ENCODE peak calls at places on chromosomes 13 and 19, in nine cellular contexts. F is tibial artery; M is neural progenitor cell; W is testis; C is mucosa of descending colon; R is endodermal cell; K is CD8-positive, alpha-beta memory T cell; L is sigmoid colon; U is mesendoderm. G is an unnamed sample. For H3K4me1, the result is how much of the 10 kb centered on the place peaks cover.

GRCh38 chr19:19551862-19552192 is 13.8 kb downstream of the CILP2 start:
- DNase-seq in F (no peak), C (no peak), U (no peak), M (no peak), K (no peak), R (no peak), W (no peak), L (no peak), G (no peak)

GRCh38 chr13:102402292-102402691 is 444 bp upstream of the FGF14 start:
- DNase-seq in U (peak), R (peak), C (no peak), M (peak), K (no peak), F (peak), L (peak), W (peak), G (no peak)

GRCh38 chr19:6433663-6434062 is at the start of gene SLC25A41:
- DNase-seq in U (no peak), R (no peak), M (no peak), F (no peak), C (no peak), W (no peak), L (no peak), K (no peak), G (no peak)

GRCh38 chr13:99434258-99434788 is 66.9 kb upstream of the TM9SF2 start:
- DNase-seq in K (peak), L (no peak), R (peak), C (peak), F (no peak), W (no peak), M (no peak), U (peak), G (no peak)

GRCh38 chr19:13207237-13208130 is 57.3 kb downstream of the IER2 start:
- DNase-seq in R (peak), C (peak), K (no peak), L (peak), M (peak), F (no peak), U (no peak), W (peak), G (no peak)

GRCh38 chr19:52138614-52139290 is 986 bp downstream of the ZNF616 start:
- DNase-seq in K (no peak), U (peak), L (no peak), W (peak), M (peak), C (peak), F (peak), R (peak), G (peak)

GRCh38 chr19:19746286-19747213 is 13.6 kb upstream of the ZNF14 start:
- DNase-seq in K (no peak), R (peak), U (peak), C (no peak), M (no peak), L (no peak), W (peak), F (no peak), G (peak)

GRCh38 chr19:7965259-7965841 is 21.9 kb upstream of the TIMM44 start:
- DNase-seq in M (no peak), L (no peak), U (no peak), C (no peak), K (no peak), F (no peak), W (no peak), R (no peak), G (peak)

GRCh38 chr19:18618236-18618635 is 5.6 kb downstream of the TMEM59L start:
- DNase-seq in M (no peak), L (no peak), U (no peak), F (no peak), K (no peak), C (no peak), W (no peak), R (no peak), G (no peak)

GRCh38 chr19:45376045-45376724 is 5.8 kb upstream of the ERCC2 start:
- DNase-seq in M (peak), F (peak), C (no peak), R (peak), W (peak), U (peak), L (peak), K (no peak), G (peak)

GRCh38 chr19:49830766-49831165 is 12.7 kb downstream of the MED25 start:
- DNase-seq in K (no peak), M (no peak), C (no peak), W (no peak), L (no peak), F (no peak), U (no peak), R (no peak), G (no peak)

GRCh38 chr13:103164239-103164638 is 98.0 kb upstream of the SLC10A2 start:
- DNase-seq in C (no peak), L (no peak), W (no peak), F (no peak), M (no peak), R (no peak), U (no peak), K (no peak), G (no peak)

GRCh38 chr19:55341191-55342043 is 1.7 kb downstream of the KMT5C start:
- DNase-seq in F (peak), L (peak), U (peak), M (peak), W (peak), R (peak), C (peak), K (peak), G (peak)

GRCh38 chr13:58992478-58993042 is 1171.2 kb downstream of the DIAPH3 start:
- DNase-seq in M (no peak), K (no peak), W (no peak), L (no peak), F (no peak), U (no peak), R (no peak), C (no peak), G (no peak)

GRCh38 chr13:82654851-82655517 is 1227.3 kb downstream of the SLITRK1 start:
- DNase-seq in F (peak), U (no peak), W (no peak), L (peak), K (no peak), R (no peak), C (peak), M (no peak), G (peak)

GRCh38 chr19:11678504-11678903 is 60.2 kb downstream of the ZNF823 start:
- DNase-seq in W (no peak), U (no peak), M (no peak), C (no peak), L (no peak), F (no peak), R (no peak), K (no peak), G (no peak)

GRCh38 chr13:86960876-86961275 is 710.3 kb upstream of the SLITRK5 start:
- DNase-seq in L (no peak), C (no peak), U (no peak), M (no peak), K (no peak), W (no peak), R (no peak), F (no peak), G (no peak)

GRCh38 chr19:48237057-48237456 is 18.7 kb downstream of the CARD8 start:
- DNase-seq in U (peak), R (no peak), W (no peak), C (no peak), F (no peak), L (no peak), K (no peak), M (no peak), G (no peak)

GRCh38 chr13:91375119-91375729 is 23.2 kb upstream of the GPC5 start:
- DNase-seq in F (no peak), L (no peak), K (no peak), M (no peak), W (no peak), C (no peak), U (peak), R (no peak), G (no peak)

GRCh38 chr13:111187879-111188643 is 73.0 kb downstream of the ARHGEF7 start:
- DNase-seq in L (no peak), U (peak), R (no peak), M (no peak), W (no peak), K (no peak), F (no peak), C (no peak), G (no peak)

GRCh38 chr13:63088226-63088625 is 1672.6 kb upstream of the PCDH20 start:
- DNase-seq in W (no peak), R (no peak), U (no peak), F (no peak), K (no peak), C (no peak), M (no peak), L (no peak), G (no peak)

GRCh38 chr13:103525530-103525929 is 459.3 kb upstream of the SLC10A2 start:
- DNase-seq in U (no peak), K (no peak), M (no peak), F (no peak), C (no peak), W (no peak), L (no peak), R (no peak), G (no peak)

GRCh38 chr19:15248106-15248505 is 15.9 kb upstream of the EPHX3 start:
- DNase-seq in U (no peak), W (no peak), M (no peak), C (no peak), L (no peak), K (no peak), R (no peak), F (peak), G (no peak)
- H3K4me1 ChIP-seq in U (under half), W (half or more), M (under half), C (under half), L (half or more), K (under half), R (under half), F (under half), G (under half)

DNA sequence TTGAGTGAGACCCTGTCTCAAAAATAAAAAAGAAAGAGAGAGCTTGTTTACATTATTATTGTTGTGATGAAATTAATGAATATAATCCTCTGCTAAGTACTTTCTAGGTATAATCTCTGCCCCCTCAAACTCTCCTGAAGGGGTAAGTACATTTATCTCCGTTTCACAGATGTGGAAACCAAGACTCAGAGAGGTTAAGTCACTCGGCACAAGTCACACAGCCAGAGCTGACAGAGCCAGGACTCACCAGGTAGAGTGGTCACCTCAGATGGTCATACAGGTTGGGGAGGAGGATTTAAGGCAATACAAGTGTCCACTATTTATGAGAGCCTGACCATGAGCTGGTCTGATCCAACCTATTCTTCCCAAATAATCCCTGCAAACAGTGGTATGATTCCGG is 15.2 kb upstream of the LYPD3 start:
- DNase-seq in L (no peak), W (no peak), R (no peak), U (no peak), K (no peak), F (no peak), M (no peak), C (no peak), G (no peak)
- H3K4me1 ChIP-seq in L (under half), W (under half), R (under half), U (under half), K (under half), F (under half), M (under half), C (under half), G (under half)

GRCh38 chr19:38715540-38715939 is 28.7 kb downstream of the CAPN12 start:
- DNase-seq in K (no peak), W (peak), C (no peak), F (no peak), R (no peak), M (no peak), L (no peak), U (no peak), G (no peak)

GRCh38 chr19:38718747-38719543 is 25.3 kb downstream of the CAPN12 start:
- DNase-seq in R (peak), C (no peak), L (peak), U (peak), M (peak), F (peak), K (no peak), W (no peak), G (peak)

GRCh38 chr19:38719761-38720558 is 24.3 kb downstream of the CAPN12 start:
- DNase-seq in C (no peak), W (no peak), U (no peak), M (no peak), F (no peak), K (no peak), L (no peak), R (no peak), G (no peak)

GRCh38 chr19:38717051-38717450 is 27.2 kb downstream of the CAPN12 start:
- DNase-seq in K (no peak), W (no peak), U (no peak), C (no peak), L (no peak), F (no peak), R (no peak), M (no peak), G (no peak)

GRCh38 chr19:38717855-38718254 is 26.4 kb downstream of the CAPN12 start:
- DNase-seq in M (no peak), K (no peak), F (no peak), R (no peak), L (no peak), U (no peak), W (no peak), C (no peak), G (no peak)
- H3K4me1 ChIP-seq in M (under half), K (under half), F (under half), R (under half), L (half or more), U (under half), W (under half), C (under half), G (under half)

DNA sequence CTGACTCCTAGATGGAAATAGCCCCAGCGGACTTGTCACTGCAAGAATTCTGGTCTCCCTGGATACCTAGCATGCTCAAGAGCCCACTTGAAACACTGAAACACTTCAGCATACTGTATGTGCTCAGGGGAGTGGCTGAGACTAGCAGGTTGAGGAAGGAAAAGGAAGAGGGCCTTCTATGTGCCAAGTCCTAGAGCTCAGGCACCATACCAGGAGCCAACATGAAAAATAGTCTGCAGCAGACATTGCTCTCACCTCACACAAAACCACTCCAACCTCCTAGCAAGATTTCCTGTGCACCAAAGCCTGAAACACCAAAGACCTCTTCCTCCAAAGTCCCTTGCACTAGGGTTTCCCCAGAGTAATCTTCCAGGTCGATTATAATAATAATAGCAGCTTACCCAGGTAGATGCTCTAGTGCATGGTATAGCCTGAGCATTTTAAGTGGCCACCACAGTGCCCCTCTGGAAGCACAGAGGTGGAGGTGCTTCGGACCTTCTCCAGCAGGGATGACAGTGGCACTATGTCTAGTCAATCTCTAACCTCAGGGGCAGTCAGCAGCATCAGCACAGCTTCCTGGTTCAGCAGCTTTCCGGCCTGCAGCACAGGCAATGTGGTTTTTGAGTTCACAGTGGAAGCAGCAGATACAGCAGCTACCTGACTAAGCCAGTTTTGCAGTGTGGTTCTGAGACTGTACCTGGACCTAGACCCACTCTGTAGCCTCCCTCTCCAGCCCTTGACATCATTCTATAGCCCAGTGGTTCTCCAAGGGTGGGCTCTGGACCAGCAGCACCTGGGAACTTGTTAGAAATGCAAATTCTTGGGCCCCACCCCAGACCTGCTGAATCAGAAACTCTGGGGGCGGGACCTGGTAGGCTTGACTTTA is 45.6 kb upstream of the UBE2L5 start:
- DNase-seq in K (peak), W (no peak), C (peak), R (no peak), U (no peak), L (no peak), M (no peak), F (no peak), G (peak)
- H3K4me1 ChIP-seq in K (half or more), W (under half), C (under half), R (under half), U (under half), L (under half), M (under half), F (under half), G (under half)

DNA sequence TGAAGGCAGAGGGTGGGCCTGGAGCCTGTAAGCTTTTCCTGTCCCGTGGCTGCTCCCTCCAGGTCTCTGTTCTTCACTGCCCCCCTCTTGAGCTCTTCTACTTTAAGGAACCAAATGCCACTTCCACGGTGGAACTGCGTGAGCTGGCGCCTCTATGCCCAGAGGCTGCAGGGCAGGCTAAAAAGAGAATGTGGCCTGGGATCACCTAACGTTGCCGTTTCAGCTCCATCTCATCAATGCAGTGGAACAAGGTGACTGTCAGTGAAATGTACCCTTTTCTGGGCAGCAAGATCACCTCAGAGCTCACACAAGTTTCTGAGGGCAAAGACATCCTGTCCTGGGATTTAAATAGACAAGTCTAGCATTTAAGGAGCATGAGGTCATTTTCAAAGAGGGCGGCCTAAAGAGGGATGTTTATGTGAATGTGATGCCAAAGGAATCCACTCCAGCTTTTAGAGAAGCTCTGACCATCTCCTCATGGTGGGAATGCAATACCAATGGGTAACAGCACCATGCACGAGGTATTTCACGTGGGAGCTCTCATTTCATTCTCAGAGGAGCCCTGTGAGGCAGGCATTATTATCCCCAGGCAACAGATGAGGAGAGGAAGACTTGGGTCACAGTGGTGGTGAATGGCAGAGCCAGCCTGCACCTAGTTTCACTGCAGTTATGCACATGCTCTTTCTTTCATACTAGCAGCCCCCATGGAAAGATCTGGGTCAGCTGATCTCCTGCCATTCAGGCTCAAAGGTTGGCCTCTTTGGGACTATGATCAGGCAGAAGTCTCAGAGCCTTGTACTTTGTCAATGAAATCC is 39.3 kb downstream of the RGCC start:
- DNase-seq in F (no peak), W (no peak), K (no peak), M (no peak), L (no peak), C (no peak), U (peak), R (no peak), G (no peak)
- H3K4me1 ChIP-seq in F (under half), W (under half), K (half or more), M (under half), L (under half), C (under half), U (under half), R (under half), G (under half)